ENCODE peak calls at places on chromosomes 2 and 18, in six cellular contexts. One of them, this sample, is unnamed.
A peak's percentile ranks its signal among the peaks of the same experiment; 100 is the strongest.

GRCh38 chr2:140643761-140644187 is 1487.0 kb downstream of the LRP1B start:
- DNase-seq in ovary: no peak
- DNase-seq in lung: no peak
- DNase-seq in hepatocyte: peak; percentile 24
- DNase-seq in colonic mucosa: no peak
- DNase-seq in aorta: no peak
- DNase-seq in this sample: no peak

GRCh38 chr18:49174478-49174877 is 223.7 kb upstream of the SMAD7 start:
- DNase-seq in hepatocyte: peak; percentile 20
- DNase-seq in aorta: no peak
- DNase-seq in ovary: no peak
- DNase-seq in colonic mucosa: no peak
- DNase-seq in lung: no peak
- DNase-seq in this sample: no peak

GRCh38 chr2:101533611-101534601 is 59.0 kb upstream of the RFX8 start:
- DNase-seq in aorta: no peak
- DNase-seq in hepatocyte: no peak
- DNase-seq in lung: no peak
- DNase-seq in ovary: no peak
- DNase-seq in colonic mucosa: no peak
- DNase-seq in this sample: no peak

GRCh38 chr18:2002178-2002577 is 569.1 kb downstream of the METTL4 start:
- DNase-seq in ovary: no peak
- DNase-seq in hepatocyte: peak; percentile 5
- DNase-seq in colonic mucosa: no peak
- DNase-seq in aorta: no peak
- DNase-seq in lung: no peak
- DNase-seq in this sample: no peak

GRCh38 chr2:152648336-152648735 is 68.9 kb downstream of the PRPF40A start:
- DNase-seq in colonic mucosa: peak; percentile 25
- DNase-seq in hepatocyte: no peak
- DNase-seq in lung: no peak
- DNase-seq in aorta: no peak
- DNase-seq in ovary: no peak
- DNase-seq in this sample: no peak

GRCh38 chr18:39463986-39464385 is 1898.4 kb upstream of the CELF4 start:
- DNase-seq in colonic mucosa: no peak
- DNase-seq in lung: no peak
- DNase-seq in hepatocyte: no peak
- DNase-seq in aorta: no peak
- DNase-seq in ovary: no peak
- DNase-seq in this sample: no peak

GRCh38 chr2:219230201-219230540 is 565 bp downstream of the ANKZF1 start:
- DNase-seq in lung: peak; percentile 57
- DNase-seq in aorta: no peak
- DNase-seq in ovary: peak; percentile 56
- DNase-seq in colonic mucosa: peak; percentile 74
- DNase-seq in hepatocyte: peak; percentile 81
- DNase-seq in this sample: no peak

GRCh38 chr18:7729858-7730257 is 162.7 kb downstream of the PTPRM start:
- DNase-seq in hepatocyte: peak; percentile 22
- DNase-seq in ovary: no peak
- DNase-seq in lung: no peak
- DNase-seq in aorta: no peak
- DNase-seq in colonic mucosa: no peak
- DNase-seq in this sample: no peak

GRCh38 chr2:135607561-135607960 is 76.3 kb downstream of the R3HDM1 start:
- DNase-seq in aorta: no peak
- DNase-seq in colonic mucosa: no peak
- DNase-seq in hepatocyte: no peak
- DNase-seq in ovary: no peak
- DNase-seq in lung: no peak
- DNase-seq in this sample: no peak

GRCh38 chr2:151943461-151943860 is 115.2 kb upstream of the ARL5A start:
- DNase-seq in ovary: no peak
- DNase-seq in aorta: no peak
- DNase-seq in lung: no peak
- DNase-seq in hepatocyte: no peak
- DNase-seq in colonic mucosa: no peak
- DNase-seq in this sample: no peak

GRCh38 chr2:98909381-98910211 is 26.4 kb downstream of the CRACDL start:
- DNase-seq in lung: peak; percentile 88
- DNase-seq in colonic mucosa: no peak
- DNase-seq in hepatocyte: peak; percentile 73
- DNase-seq in aorta: no peak
- DNase-seq in ovary: peak; percentile 43
- DNase-seq in this sample: no peak

GRCh38 chr2:1766400-1766799 is 22.1 kb upstream of the PXDN start:
- DNase-seq in colonic mucosa: no peak
- DNase-seq in aorta: peak; percentile 49
- DNase-seq in ovary: no peak
- DNase-seq in lung: no peak
- DNase-seq in hepatocyte: no peak
- DNase-seq in this sample: no peak

GRCh38 chr2:240893363-240893828 is 2.6 kb downstream of the MAB21L4 start:
- DNase-seq in colonic mucosa: no peak
- DNase-seq in hepatocyte: peak; percentile 91
- DNase-seq in ovary: no peak
- DNase-seq in aorta: no peak
- DNase-seq in lung: no peak
- DNase-seq in this sample: no peak

GRCh38 chr18:32877371-32877770 is 104.5 kb upstream of the KLHL14 start:
- DNase-seq in aorta: no peak
- DNase-seq in lung: no peak
- DNase-seq in colonic mucosa: no peak
- DNase-seq in ovary: no peak
- DNase-seq in hepatocyte: no peak
- DNase-seq in this sample: no peak

GRCh38 chr2:54902763-54903162 is 147.5 kb downstream of the RTN4 start:
- DNase-seq in colonic mucosa: no peak
- DNase-seq in hepatocyte: no peak
- DNase-seq in lung: no peak
- DNase-seq in ovary: no peak
- DNase-seq in aorta: no peak
- DNase-seq in this sample: no peak

GRCh38 chr18:78150590-78150989 is 829.0 kb upstream of the SALL3 start:
- DNase-seq in hepatocyte: no peak
- DNase-seq in lung: no peak
- DNase-seq in colonic mucosa: no peak
- DNase-seq in aorta: no peak
- DNase-seq in ovary: no peak
- DNase-seq in this sample: no peak

GRCh38 chr2:191263050-191263449 is 17.8 kb downstream of the MYO1B start:
- DNase-seq in hepatocyte: no peak
- DNase-seq in lung: no peak
- DNase-seq in aorta: no peak
- DNase-seq in colonic mucosa: no peak
- DNase-seq in ovary: no peak
- DNase-seq in this sample: no peak

GRCh38 chr2:118806797-118807667 is 40.4 kb downstream of the EN1 start:
- DNase-seq in lung: no peak
- DNase-seq in colonic mucosa: no peak
- DNase-seq in ovary: no peak
- DNase-seq in hepatocyte: no peak
- DNase-seq in aorta: no peak
- DNase-seq in this sample: no peak

GRCh38 chr2:72533767-72534166 is 292.1 kb downstream of the EXOC6B start:
- DNase-seq in ovary: no peak
- DNase-seq in aorta: no peak
- DNase-seq in lung: no peak
- DNase-seq in hepatocyte: no peak
- DNase-seq in colonic mucosa: no peak
- DNase-seq in this sample: no peak

GRCh38 chr2:219541611-219542180 is 1.9 kb downstream of the CHPF start:
- DNase-seq in aorta: peak; percentile 92
- DNase-seq in ovary: peak; percentile 86
- DNase-seq in lung: peak; percentile 90
- DNase-seq in colonic mucosa: peak; percentile 93
- DNase-seq in hepatocyte: peak; percentile 93
- DNase-seq in this sample: peak; percentile 90

DNA sequence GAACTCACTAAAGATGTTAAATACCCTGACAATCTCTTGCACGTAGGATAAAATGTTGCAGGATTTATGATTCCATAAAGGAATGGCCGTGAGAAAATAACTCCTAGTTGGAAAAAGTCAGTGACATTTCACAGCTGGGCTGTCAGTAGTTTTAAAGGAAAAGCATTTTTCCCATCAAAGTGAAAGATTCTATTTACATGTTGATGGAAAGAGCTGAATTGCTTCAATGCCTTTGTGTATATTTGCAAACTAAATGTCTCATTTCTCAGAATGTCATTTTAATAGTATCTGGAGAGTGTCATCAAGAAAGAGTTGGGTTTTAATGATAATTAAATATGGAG is 36.6 kb downstream of the MBP start:
- DNase-seq in hepatocyte: no peak
- DNase-seq in aorta: no peak
- DNase-seq in lung: no peak
- DNase-seq in ovary: no peak
- DNase-seq in colonic mucosa: no peak
- DNase-seq in this sample: no peak
- H3K4me1 ChIP-seq in hepatocyte: peaks cover 17% of the 10 kb centered on the region
- H3K4me1 ChIP-seq in aorta: no peaks in the 10 kb centered on the region
- H3K4me1 ChIP-seq in lung: peaks cover 16% of the 10 kb centered on the region
- H3K4me1 ChIP-seq in ovary: peaks cover 11% of the 10 kb centered on the region
- H3K4me1 ChIP-seq in colonic mucosa: no peaks in the 10 kb centered on the region
- H3K4me1 ChIP-seq in this sample: peaks cover 58% of the 10 kb centered on the region

GRCh38 chr2:189092936-189093335 is 86.6 kb downstream of the COL5A2 start:
- DNase-seq in aorta: peak; percentile 51
- DNase-seq in ovary: peak; percentile 31
- DNase-seq in lung: no peak
- DNase-seq in colonic mucosa: peak; percentile 22
- DNase-seq in hepatocyte: no peak
- DNase-seq in this sample: no peak
- H3K36me3 ChIP-seq in aorta: no peaks in the 10 kb centered on the region
- H3K36me3 ChIP-seq in ovary: no peaks in the 10 kb centered on the region
- H3K36me3 ChIP-seq in lung: no peaks in the 10 kb centered on the region
- H3K36me3 ChIP-seq in colonic mucosa: no peaks in the 10 kb centered on the region
- H3K36me3 ChIP-seq in hepatocyte: no peaks in the 10 kb centered on the region
- H3K36me3 ChIP-seq in this sample: no peaks in the 10 kb centered on the region

DNA sequence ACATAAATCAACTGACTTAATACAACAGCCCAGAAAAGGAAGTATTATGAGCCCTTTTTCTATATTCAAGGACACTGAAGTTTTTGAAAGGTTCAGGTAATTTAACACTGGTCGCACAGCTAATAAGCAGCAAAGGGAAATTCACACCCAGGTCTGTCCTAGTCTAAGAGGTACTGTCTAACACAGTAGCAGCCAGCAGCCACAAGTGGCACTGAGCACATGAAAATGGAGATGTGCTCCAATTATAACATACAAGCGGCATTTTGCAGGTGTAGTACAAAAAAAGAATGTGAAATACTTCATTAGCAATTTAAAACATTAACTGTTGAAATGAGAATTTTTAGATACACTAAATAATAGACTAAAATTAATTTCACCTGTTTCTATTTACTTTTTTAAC is 23.4 kb downstream of the SPRED2 start:
- DNase-seq in lung: no peak
- DNase-seq in aorta: no peak
- DNase-seq in hepatocyte: no peak
- DNase-seq in colonic mucosa: no peak
- DNase-seq in ovary: no peak
- DNase-seq in this sample: no peak
- H3K4me1 ChIP-seq in lung: peaks cover 16% of the 10 kb centered on the region
- H3K4me1 ChIP-seq in aorta: no peaks in the 10 kb centered on the region
- H3K4me1 ChIP-seq in hepatocyte: peaks cover 24% of the 10 kb centered on the region
- H3K4me1 ChIP-seq in colonic mucosa: peaks cover 17% of the 10 kb centered on the region
- H3K4me1 ChIP-seq in ovary: peaks cover 4% of the 10 kb centered on the region
- H3K4me1 ChIP-seq in this sample: no peaks in the 10 kb centered on the region

GRCh38 chr18:668263-668662 is 10.8 kb downstream of the TYMS start:
- DNase-seq in hepatocyte: no peak
- DNase-seq in lung: no peak
- DNase-seq in aorta: no peak
- DNase-seq in colonic mucosa: no peak
- DNase-seq in ovary: no peak
- DNase-seq in this sample: no peak

GRCh38 chr18:669077-669476 is 11.6 kb downstream of the TYMS start:
- DNase-seq in lung: no peak
- DNase-seq in colonic mucosa: no peak
- DNase-seq in aorta: no peak
- DNase-seq in ovary: no peak
- DNase-seq in hepatocyte: no peak
- DNase-seq in this sample: no peak

GRCh38 chr18:673317-673716 is 15.9 kb downstream of the TYMS start:
- DNase-seq in aorta: no peak
- DNase-seq in colonic mucosa: no peak
- DNase-seq in lung: no peak
- DNase-seq in hepatocyte: no peak
- DNase-seq in ovary: no peak
- DNase-seq in this sample: no peak

GRCh38 chr18:671405-671804 is 14.0 kb downstream of the TYMS start:
- DNase-seq in lung: no peak
- DNase-seq in hepatocyte: no peak
- DNase-seq in colonic mucosa: no peak
- DNase-seq in aorta: no peak
- DNase-seq in ovary: no peak
- DNase-seq in this sample: no peak

GRCh38 chr18:670456-670996 is 13.1 kb downstream of the TYMS start:
- DNase-seq in colonic mucosa: no peak
- DNase-seq in ovary: no peak
- DNase-seq in aorta: no peak
- DNase-seq in hepatocyte: no peak
- DNase-seq in lung: no peak
- DNase-seq in this sample: no peak
- H3K36me3 ChIP-seq in colonic mucosa: no peaks in the 10 kb centered on the region
- H3K36me3 ChIP-seq in ovary: no peaks in the 10 kb centered on the region
- H3K36me3 ChIP-seq in aorta: peaks cover 2% of the 10 kb centered on the region
- H3K36me3 ChIP-seq in hepatocyte: peaks cover 2% of the 10 kb centered on the region
- H3K36me3 ChIP-seq in lung: peaks cover 17% of the 10 kb centered on the region
- H3K36me3 ChIP-seq in this sample: no peaks in the 10 kb centered on the region

GRCh38 chr2:68762665-68763064 is 28.1 kb downstream of the ARHGAP25 start:
- DNase-seq in hepatocyte: no peak
- DNase-seq in lung: no peak
- DNase-seq in ovary: peak; percentile 35
- DNase-seq in colonic mucosa: peak; percentile 5
- DNase-seq in aorta: no peak
- DNase-seq in this sample: peak; percentile 37
- H3K4me1 ChIP-seq in hepatocyte: peaks cover 34% of the 10 kb centered on the region
- H3K4me1 ChIP-seq in lung: peaks cover 12% of the 10 kb centered on the region
- H3K4me1 ChIP-seq in ovary: peaks cover 15% of the 10 kb centered on the region
- H3K4me1 ChIP-seq in colonic mucosa: no peaks in the 10 kb centered on the region
- H3K4me1 ChIP-seq in aorta: peaks cover 2% of the 10 kb centered on the region
- H3K4me1 ChIP-seq in this sample: peaks cover 96% of the 10 kb centered on the region

This sample was measured in naive thymus-derived CD4-positive, alpha-beta T cell.